ENCODE peak calls at places on chromosomes 12 and 14, in six cellular contexts. Q, P, K, O, H and D are unnamed samples. For H3K4me1, the result is how much of the 10 kb centered on the place peaks cover.

GRCh38 chr14:73476451-73476905 is 14.3 kb upstream of the RIOX1 start:
- DNase-seq in Q (no peak), P (no peak), K (no peak), O (no peak), H (no peak), D (no peak)

GRCh38 chr14:51668870-51669269 is 17.2 kb downstream of the FRMD6 start:
- DNase-seq in Q (no peak), P (no peak), K (no peak), O (no peak), H (no peak), D (no peak)

GRCh38 chr12:84397279-84397678 is 515.3 kb downstream of the SLC6A15 start:
- DNase-seq in Q (no peak), P (no peak), K (peak), O (no peak), H (no peak), D (no peak)

GRCh38 chr12:47558625-47559345 is 147.0 kb downstream of the RPAP3 start:
- DNase-seq in Q (no peak), P (no peak), K (no peak), O (no peak), H (no peak), D (no peak)

GRCh38 chr12:85005615-85006014 is 30.5 kb downstream of the TSPAN19 start:
- DNase-seq in Q (no peak), P (no peak), K (no peak), O (no peak), H (no peak), D (no peak)

GRCh38 chr14:34980337-34980900 is 2.4 kb upstream of the SRP54 start:
- DNase-seq in Q (no peak), P (no peak), K (no peak), O (no peak), H (no peak), D (no peak)

GRCh38 chr12:82942963-82943362 is 256.3 kb downstream of the TMTC2 start:
- DNase-seq in Q (no peak), P (no peak), K (no peak), O (no peak), H (no peak), D (no peak)

GRCh38 chr12:81502912-81503695 is 256.0 kb downstream of the PPFIA2 start:
- DNase-seq in Q (no peak), P (no peak), K (no peak), O (no peak), H (no peak), D (no peak)

DNA sequence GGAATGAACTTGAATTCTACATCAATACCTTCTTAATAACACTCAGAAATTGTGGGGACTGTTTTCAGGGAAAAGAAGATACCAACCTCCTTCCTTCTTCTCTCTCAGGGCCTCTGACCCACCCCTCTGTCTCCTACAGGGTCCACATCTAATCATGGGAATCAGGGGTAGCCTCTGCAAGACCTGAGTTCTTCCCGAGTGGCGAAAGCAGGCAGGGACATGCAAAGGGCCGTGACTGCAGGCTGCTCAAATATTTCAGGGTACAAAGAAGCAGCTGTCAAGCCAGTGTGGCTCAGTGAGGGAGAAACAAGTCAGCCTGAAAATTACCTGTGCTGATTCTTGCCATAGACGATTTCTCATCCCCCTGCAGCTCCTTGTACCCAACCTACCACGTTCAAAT is 123.1 kb upstream of the PARP11 start:
- DNase-seq in Q (no peak), P (no peak), K (no peak), O (no peak), H (no peak), D (no peak)
- H3K4me1 ChIP-seq in Q (under half), P (under half), K (under half), O (under half), H (under half), D (under half)

DNA sequence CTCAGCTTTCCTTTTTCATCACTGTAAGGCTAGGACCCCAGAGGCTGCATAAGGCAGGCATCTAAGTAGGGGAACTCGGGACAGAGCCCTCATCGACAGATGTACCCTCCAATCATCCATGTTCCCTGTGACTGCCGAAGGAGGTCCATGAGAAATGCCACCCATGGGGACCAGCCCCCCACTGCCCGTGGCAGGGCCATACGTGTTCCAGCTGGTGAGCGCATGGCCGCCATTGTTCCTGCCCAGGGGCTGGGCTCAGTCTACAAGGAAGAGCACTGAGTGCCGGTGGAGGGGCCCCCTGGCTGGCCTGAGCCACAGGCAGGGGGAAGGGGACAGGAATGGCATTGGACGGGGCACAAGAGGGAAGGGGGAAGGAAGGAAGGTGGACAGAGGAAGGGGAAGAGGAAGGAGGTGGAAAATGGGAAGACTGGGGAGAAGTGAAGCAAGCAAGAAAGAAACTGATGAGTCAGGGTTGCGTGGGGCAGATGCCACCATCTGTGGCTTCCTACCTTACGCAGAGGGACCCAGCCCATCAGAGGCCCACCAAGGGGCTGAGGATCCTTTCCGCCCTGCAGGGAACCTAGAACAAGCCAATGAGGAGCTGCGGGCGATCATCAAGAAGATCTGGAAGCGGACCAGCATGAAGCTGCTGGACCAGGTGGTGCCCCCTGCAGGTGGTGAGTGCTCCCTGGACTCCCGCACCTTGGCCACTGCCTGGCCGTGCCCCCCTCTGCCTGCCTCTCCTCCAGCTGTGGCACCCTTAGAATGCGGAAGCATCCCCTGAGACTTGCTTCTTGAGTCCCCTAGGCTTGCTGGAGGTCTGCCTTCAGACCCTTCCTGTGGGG is 120.6 kb upstream of the FKBP4 start:
- DNase-seq in Q (no peak), P (no peak), K (no peak), O (no peak), H (no peak), D (no peak)
- TF ChIP-seq CTCF in Q (no peak), P (no peak), K (peak), O (no peak), H (no peak), D (no peak)

DNA sequence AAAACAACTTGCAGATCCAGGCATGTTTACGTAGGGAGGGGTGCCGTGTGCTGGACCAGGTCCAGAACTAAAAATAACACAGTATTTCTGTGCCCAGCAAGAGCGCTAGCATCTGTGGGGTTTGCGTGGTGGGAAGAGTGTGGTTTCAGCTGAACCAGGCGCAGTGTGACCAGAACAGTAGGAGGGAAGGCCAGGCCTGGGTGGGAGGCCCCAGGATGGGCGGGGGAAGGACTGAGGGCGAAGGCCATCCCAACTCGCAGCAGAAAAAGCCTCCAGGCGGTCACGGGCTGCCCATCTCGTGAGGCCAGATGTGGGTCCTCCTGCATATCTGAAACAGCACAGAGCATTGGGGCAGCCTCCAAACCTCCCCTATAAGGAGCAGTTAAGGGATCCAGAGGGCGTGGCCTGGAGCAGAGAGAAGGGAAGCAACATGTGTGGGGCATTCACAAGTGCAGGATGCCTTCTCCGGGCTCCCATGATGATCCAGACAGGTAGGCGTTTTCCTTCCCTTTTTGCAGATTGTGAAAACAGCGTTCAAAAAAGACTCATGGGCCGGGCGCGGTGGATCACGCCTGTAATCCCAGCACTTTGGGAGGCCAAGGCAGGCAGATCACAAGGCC is 17.8 kb upstream of the CD9 start:
- DNase-seq in Q (peak), P (peak), K (no peak), O (peak), H (peak), D (peak)
- H3K4me3 ChIP-seq in Q (peak), P (no peak), K (no peak), O (no peak), H (no peak), D (no peak)

GRCh38 chr12:104929926-104930325 is 28.2 kb downstream of the SLC41A2 start:
- DNase-seq in Q (no peak), P (no peak), K (no peak), O (no peak), H (no peak), D (no peak)
- H3K4me1 ChIP-seq in Q (under half), P (under half), K (under half), O (under half), H (under half), D (under half)